ENCODE peak calls at places on chromosomes 6 and 20, in six cellular contexts. One of them, this sample, is unnamed.
A peak's percentile ranks its signal among the peaks of the same experiment; 100 is the strongest.

GRCh38 chr6:170423814-170424633 is 117.5 kb downstream of the FAM120B start:
- DNase-seq in astrocyte: no peak
- DNase-seq in hypothalamus: no peak
- DNase-seq in fibroblast of the aortic adventitia: no peak
- DNase-seq in renal cortical epithelial cell: no peak
- DNase-seq in mesendoderm: no peak
- DNase-seq in this sample: no peak

GRCh38 chr20:61483336-61484067 is 231.4 kb downstream of the CDH4 start:
- DNase-seq in hypothalamus: no peak
- DNase-seq in renal cortical epithelial cell: no peak
- DNase-seq in astrocyte: no peak
- DNase-seq in mesendoderm: no peak
- DNase-seq in fibroblast of the aortic adventitia: no peak
- DNase-seq in this sample: no peak

GRCh38 chr20:41570552-41570951 is 47.6 kb downstream of the CHD6 start:
- DNase-seq in astrocyte: no peak
- DNase-seq in mesendoderm: no peak
- DNase-seq in renal cortical epithelial cell: no peak
- DNase-seq in fibroblast of the aortic adventitia: peak; percentile 8
- DNase-seq in hypothalamus: no peak
- DNase-seq in this sample: no peak

GRCh38 chr6:26097268-26097875 is 10.1 kb downstream of the HFE start:
- DNase-seq in astrocyte: no peak
- DNase-seq in hypothalamus: peak; percentile 1
- DNase-seq in mesendoderm: peak; percentile 78
- DNase-seq in fibroblast of the aortic adventitia: peak; percentile 78
- DNase-seq in renal cortical epithelial cell: peak; percentile 60
- DNase-seq in this sample: peak; percentile 80

GRCh38 chr6:66226099-66226498 is 519.1 kb upstream of the EYS start:
- DNase-seq in fibroblast of the aortic adventitia: no peak
- DNase-seq in astrocyte: no peak
- DNase-seq in hypothalamus: no peak
- DNase-seq in mesendoderm: no peak
- DNase-seq in renal cortical epithelial cell: no peak
- DNase-seq in this sample: no peak

GRCh38 chr6:86715676-86716075 is 221.7 kb upstream of the HTR1E start:
- DNase-seq in hypothalamus: no peak
- DNase-seq in mesendoderm: peak; percentile 66
- DNase-seq in fibroblast of the aortic adventitia: no peak
- DNase-seq in renal cortical epithelial cell: peak; percentile 26
- DNase-seq in astrocyte: no peak
- DNase-seq in this sample: no peak

GRCh38 chr6:132063738-132064137 is 112.6 kb upstream of the CCN2 start:
- DNase-seq in renal cortical epithelial cell: peak; percentile 91
- DNase-seq in fibroblast of the aortic adventitia: peak; percentile 91
- DNase-seq in mesendoderm: peak; percentile 20
- DNase-seq in astrocyte: peak; percentile 93
- DNase-seq in hypothalamus: no peak
- DNase-seq in this sample: peak; percentile 10

GRCh38 chr6:141551318-141551717 is 581.4 kb upstream of the GJE1 start:
- DNase-seq in renal cortical epithelial cell: peak; percentile 35
- DNase-seq in fibroblast of the aortic adventitia: no peak
- DNase-seq in mesendoderm: peak; percentile 10
- DNase-seq in hypothalamus: no peak
- DNase-seq in astrocyte: no peak
- DNase-seq in this sample: no peak

GRCh38 chr6:152233547-152234320 is 403.4 kb downstream of the SYNE1 start:
- DNase-seq in mesendoderm: no peak
- DNase-seq in fibroblast of the aortic adventitia: no peak
- DNase-seq in hypothalamus: no peak
- DNase-seq in renal cortical epithelial cell: no peak
- DNase-seq in astrocyte: no peak
- DNase-seq in this sample: no peak

GRCh38 chr6:142297996-142298753 is 3.6 kb upstream of the ADGRG6 start:
- DNase-seq in fibroblast of the aortic adventitia: peak; percentile 67
- DNase-seq in hypothalamus: no peak
- DNase-seq in astrocyte: peak; percentile 77
- DNase-seq in mesendoderm: no peak
- DNase-seq in renal cortical epithelial cell: peak; percentile 81
- DNase-seq in this sample: no peak

GRCh38 chr6:16769986-16770376 is 8.7 kb upstream of the ATXN1 start:
- DNase-seq in renal cortical epithelial cell: peak; percentile 29
- DNase-seq in fibroblast of the aortic adventitia: peak; percentile 90
- DNase-seq in hypothalamus: no peak
- DNase-seq in mesendoderm: no peak
- DNase-seq in astrocyte: peak; percentile 92
- DNase-seq in this sample: no peak

This sample was measured in tibial nerve.